ENCODE peak calls at places on chromosomes 1 and 21, in seven cellular contexts. L is pancreas, H is H1, C is cardiac fibroblast, Q is GM23338, V is astrocyte, Y is NB4. G is an unnamed sample.

GRCh38 chr1:112840631-112841624 is 115.1 kb downstream of the SLC16A1 start:
- DNase-seq in L (no peak), H (no peak), C (no peak), Q (no peak), V (no peak), Y (peak), G (no peak)

GRCh38 chr21:36211660-36212512 is 55.3 kb downstream of the DOP1B start:
- DNase-seq in L (no peak), H (no peak), C (peak), Q (no peak), V (peak), Y (peak), G (peak)

GRCh38 chr1:44655609-44656008 is 18.7 kb downstream of the TMEM53 start:
- DNase-seq in L (no peak), H (no peak), C (peak), Q (peak), V (no peak), Y (peak), G (no peak)

GRCh38 chr1:55311057-55311631 is 96.0 kb upstream of the USP24 start:
- DNase-seq in L (no peak), H (no peak), C (peak), Q (no peak), V (peak), Y (no peak), G (peak)

GRCh38 chr1:19484793-19485361 is 462 bp downstream of the CAPZB start:
- DNase-seq in L (peak), H (no peak), C (no peak), Q (peak), V (no peak), Y (peak), G (no peak)

GRCh38 chr1:61491497-61491896 is 233.4 kb downstream of the TM2D1 start:
- DNase-seq in L (no peak), H (no peak), C (peak), Q (no peak), V (peak), Y (no peak), G (no peak)

GRCh38 chr1:27589841-27590426 is 14.0 kb downstream of the AHDC1 start:
- DNase-seq in L (no peak), H (no peak), C (peak), Q (no peak), V (no peak), Y (no peak), G (no peak)

GRCh38 chr1:109151146-109151545 is 37.2 kb downstream of the ELAPOR1 start:
- DNase-seq in L (peak), H (peak), C (peak), Q (peak), V (peak), Y (no peak), G (no peak)

GRCh38 chr1:60620107-60620506 is 462.3 kb upstream of the NFIA start:
- DNase-seq in L (no peak), H (no peak), C (no peak), Q (no peak), V (no peak), Y (no peak), G (no peak)

GRCh38 chr1:201119206-201119814 is 7.1 kb upstream of the CACNA1S start:
- DNase-seq in L (no peak), H (no peak), C (peak), Q (peak), V (peak), Y (peak), G (no peak)

GRCh38 chr1:204945565-204945977 is 74.9 kb downstream of the NFASC start:
- DNase-seq in L (no peak), H (no peak), C (no peak), Q (no peak), V (no peak), Y (peak), G (no peak)

GRCh38 chr1:173050865-173051264 is at the start of gene TNFSF18:
- DNase-seq in L (peak), H (no peak), C (peak), Q (no peak), V (peak), Y (no peak), G (no peak)

GRCh38 chr1:97135972-97136371 is 414.4 kb downstream of the PTBP2 start:
- DNase-seq in L (no peak), H (no peak), C (no peak), Q (no peak), V (no peak), Y (no peak), G (no peak)

GRCh38 chr1:170415734-170416372 is 116.1 kb upstream of the GORAB start:
- DNase-seq in L (no peak), H (no peak), C (peak), Q (no peak), V (peak), Y (no peak), G (no peak)

GRCh38 chr21:41251961-41252642 is 64.5 kb upstream of the FAM3B start:
- DNase-seq in L (no peak), H (no peak), C (peak), Q (no peak), V (peak), Y (no peak), G (no peak)

GRCh38 chr1:177754607-177755006 is 215.3 kb downstream of the SEC16B start:
- DNase-seq in L (no peak), H (no peak), C (no peak), Q (no peak), V (no peak), Y (no peak), G (no peak)

GRCh38 chr1:40625476-40626382 is 39.8 kb downstream of the RIMS3 start:
- DNase-seq in L (no peak), H (no peak), C (peak), Q (no peak), V (peak), Y (peak), G (no peak)

GRCh38 chr1:91697322-91698260 is 188.4 kb downstream of the TGFBR3 start:
- DNase-seq in L (no peak), H (no peak), C (peak), Q (no peak), V (peak), Y (no peak), G (peak)

GRCh38 chr1:37272626-37273025 is 201.8 kb upstream of the ZC3H12A start:
- DNase-seq in L (no peak), H (no peak), C (no peak), Q (no peak), V (no peak), Y (no peak), G (no peak)

DNA sequence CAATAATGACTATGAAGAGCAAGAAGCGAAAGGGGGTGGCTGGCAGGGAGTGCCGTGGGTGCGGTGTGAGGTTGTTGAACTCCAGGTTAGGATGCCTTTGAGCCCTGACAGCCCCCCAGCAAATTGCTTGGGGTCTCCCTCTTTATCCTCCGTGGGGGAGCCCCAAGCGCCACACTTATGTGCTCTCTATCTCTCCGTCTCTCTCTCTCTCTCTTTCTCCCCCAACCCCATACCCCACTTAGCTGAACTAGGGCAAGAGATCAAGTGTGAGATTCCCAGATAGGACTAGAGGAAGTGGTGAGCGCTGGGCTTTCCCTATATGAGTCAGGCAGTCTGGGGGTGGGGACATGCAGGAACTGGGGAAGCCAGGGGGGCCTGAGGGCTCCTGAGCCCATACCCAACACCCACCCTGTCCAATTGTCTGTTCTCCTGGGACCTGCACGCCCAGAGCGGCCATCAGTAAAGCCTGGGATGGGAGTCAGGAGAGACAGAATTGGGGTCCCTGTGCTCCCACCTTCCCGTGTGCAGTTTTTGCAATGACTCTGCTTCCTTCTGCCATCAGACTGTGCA is 7.8 kb downstream of the EFHD2 start:
- DNase-seq in L (peak), H (no peak), C (no peak), Q (no peak), V (peak), Y (peak), G (no peak)
- H3K4me3 ChIP-seq in L (no peak), H (no peak), C (no peak), Q (no peak), V (no peak), Y (no peak), G (no peak)

GRCh38 chr1:234579967-234580366 is 30.0 kb downstream of the IRF2BP2 start:
- DNase-seq in L (no peak), H (no peak), C (no peak), Q (no peak), V (no peak), Y (peak), G (no peak)
- TF ChIP-seq CTCF in L (no peak), H (peak), C (peak), Q (peak), V (peak), Y (peak), G (no peak)

DNA sequence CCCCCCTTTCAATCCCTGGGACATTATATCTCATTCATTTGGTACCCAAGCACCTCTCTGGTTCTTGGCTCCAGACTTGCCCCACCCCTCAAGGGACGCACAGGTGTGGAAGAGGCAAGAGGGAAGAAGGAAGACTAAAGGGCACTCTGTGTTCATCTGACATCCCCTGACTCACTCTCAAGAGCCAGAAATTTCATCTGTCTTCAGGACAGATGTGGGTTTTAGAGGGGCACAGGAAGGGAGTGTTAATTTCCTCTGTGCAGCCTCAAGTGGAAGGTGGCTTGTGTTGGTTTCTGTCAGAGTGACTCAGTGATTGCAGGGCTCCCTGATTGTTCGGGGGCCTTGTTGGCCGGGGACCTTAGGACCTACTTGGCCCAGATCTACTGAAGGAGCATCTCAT is 2.4 kb downstream of the C2CD4D start:
- DNase-seq in L (no peak), H (no peak), C (no peak), Q (no peak), V (no peak), Y (no peak), G (no peak)
- H3K4me3 ChIP-seq in L (no peak), H (no peak), C (no peak), Q (peak), V (no peak), Y (no peak), G (no peak)

DNA sequence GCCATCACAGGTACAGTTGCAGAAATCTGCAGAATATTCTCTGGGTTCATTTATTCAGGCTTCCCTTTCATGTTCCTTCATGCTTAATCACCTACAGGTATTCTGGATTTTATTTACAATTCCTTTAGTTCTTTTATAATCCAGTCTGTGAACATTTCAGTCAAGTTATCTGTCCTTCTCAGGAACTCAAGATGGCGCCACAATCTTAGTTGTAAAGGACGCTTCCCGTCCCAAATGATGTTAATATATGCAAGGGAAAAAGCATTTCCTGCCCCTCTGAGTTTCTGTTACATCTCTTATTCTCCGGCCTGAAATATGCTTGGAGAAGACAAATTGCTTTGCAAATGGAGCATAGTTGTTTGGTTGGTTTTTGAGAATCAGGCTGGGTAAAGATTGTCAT is 19.3 kb downstream of the F3 start:
- DNase-seq in L (no peak), H (no peak), C (peak), Q (peak), V (no peak), Y (peak), G (no peak)
- TF ChIP-seq CTCF in L (no peak), H (peak), C (peak), Q (peak), V (peak), Y (peak), G (peak)

DNA sequence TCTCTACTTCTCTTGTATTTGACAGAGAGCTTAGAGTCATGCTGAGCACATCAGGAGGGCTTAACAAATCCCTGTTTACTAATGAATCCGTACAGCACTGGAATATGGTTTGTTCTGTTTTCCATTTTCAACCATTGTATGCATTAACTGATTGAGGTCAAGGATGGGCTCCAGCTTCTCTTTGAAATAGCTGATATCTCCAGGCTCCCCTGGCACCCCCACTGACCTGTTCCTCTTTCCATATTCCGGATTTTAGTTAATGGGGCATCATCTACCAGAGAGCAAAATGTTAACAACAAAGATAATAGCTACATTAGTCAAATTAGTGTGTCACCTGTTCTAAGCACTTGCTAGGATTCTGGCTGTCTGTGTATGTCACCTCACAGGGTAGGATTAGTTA is 57.6 kb downstream of the NENF start:
- DNase-seq in L (no peak), H (no peak), C (no peak), Q (no peak), V (no peak), Y (no peak), G (no peak)
- H3K4me3 ChIP-seq in L (no peak), H (no peak), C (no peak), Q (no peak), V (no peak), Y (no peak), G (no peak)